ENCODE peak calls at places on chromosomes 1 and 21, in five cellular contexts. One of them, this sample, is unnamed.

GRCh38 chr1:167103236-167103894 is 9.5 kb downstream of the STYXL2 start:
- DNase-seq in K562: no peak
- DNase-seq in SK-N-SH: no peak
- DNase-seq in GM12878: no peak
- DNase-seq in H1: no peak
- DNase-seq in this sample: no peak

GRCh38 chr1:69737527-69738176 is 169.9 kb downstream of the LRRC7 start:
- DNase-seq in K562: peak
- DNase-seq in SK-N-SH: peak
- DNase-seq in GM12878: peak
- DNase-seq in H1: no peak
- DNase-seq in this sample: peak

GRCh38 chr1:203302894-203303293 is 2.4 kb upstream of the BTG2 start:
- DNase-seq in K562: no peak
- DNase-seq in SK-N-SH: no peak
- DNase-seq in GM12878: no peak
- DNase-seq in H1: no peak
- DNase-seq in this sample: no peak

GRCh38 chr21:43598416-43599120 is 60.7 kb downstream of the HSF2BP start:
- DNase-seq in K562: no peak
- DNase-seq in SK-N-SH: no peak
- DNase-seq in GM12878: no peak
- DNase-seq in H1: no peak
- DNase-seq in this sample: no peak

GRCh38 chr1:222413436-222413835 is 134.5 kb downstream of the HHIPL2 start:
- DNase-seq in K562: no peak
- DNase-seq in SK-N-SH: peak
- DNase-seq in GM12878: no peak
- DNase-seq in H1: no peak
- DNase-seq in this sample: no peak

GRCh38 chr1:171424494-171424893 is 60.8 kb upstream of the PRRC2C start:
- DNase-seq in K562: no peak
- DNase-seq in SK-N-SH: no peak
- DNase-seq in GM12878: no peak
- DNase-seq in H1: no peak
- DNase-seq in this sample: peak

GRCh38 chr1:85061711-85062424 is 13.6 kb upstream of the MCOLN3 start:
- DNase-seq in K562: peak
- DNase-seq in SK-N-SH: peak
- DNase-seq in GM12878: peak
- DNase-seq in H1: peak
- DNase-seq in this sample: no peak

GRCh38 chr1:30601316-30602085 is 121.9 kb downstream of the MATN1 start:
- DNase-seq in K562: no peak
- DNase-seq in SK-N-SH: no peak
- DNase-seq in GM12878: no peak
- DNase-seq in H1: no peak
- DNase-seq in this sample: no peak

GRCh38 chr21:46297311-46298082 is 11.4 kb downstream of the YBEY start:
- DNase-seq in K562: no peak
- DNase-seq in SK-N-SH: no peak
- DNase-seq in GM12878: no peak
- DNase-seq in H1: no peak
- DNase-seq in this sample: no peak

GRCh38 chr1:226547754-226548191 is 791 bp upstream of the STUM start:
- DNase-seq in K562: peak
- DNase-seq in SK-N-SH: peak
- DNase-seq in GM12878: peak
- DNase-seq in H1: peak
- DNase-seq in this sample: peak

GRCh38 chr1:181086926-181087325 is 1.6 kb upstream of the IER5 start:
- DNase-seq in K562: no peak
- DNase-seq in SK-N-SH: no peak
- DNase-seq in GM12878: no peak
- DNase-seq in H1: no peak
- DNase-seq in this sample: no peak

GRCh38 chr1:3192825-3193224 is 123.8 kb downstream of the PRDM16 start:
- DNase-seq in K562: no peak
- DNase-seq in SK-N-SH: no peak
- DNase-seq in GM12878: no peak
- DNase-seq in H1: no peak
- DNase-seq in this sample: no peak

GRCh38 chr1:39761557-39762260 is 9.4 kb downstream of the OXCT2 start:
- DNase-seq in K562: no peak
- DNase-seq in SK-N-SH: no peak
- DNase-seq in GM12878: no peak
- DNase-seq in H1: no peak
- DNase-seq in this sample: no peak

GRCh38 chr1:203286161-203286984 is 18.9 kb upstream of the BTG2 start:
- DNase-seq in K562: no peak
- DNase-seq in SK-N-SH: no peak
- DNase-seq in GM12878: no peak
- DNase-seq in H1: no peak
- DNase-seq in this sample: no peak

GRCh38 chr1:43639990-43640794 is 9.8 kb upstream of the KDM4A start:
- DNase-seq in K562: no peak
- DNase-seq in SK-N-SH: no peak
- DNase-seq in GM12878: no peak
- DNase-seq in H1: no peak
- DNase-seq in this sample: peak

GRCh38 chr1:168893359-168893791 is 164.4 kb upstream of the DPT start:
- DNase-seq in K562: no peak
- DNase-seq in SK-N-SH: no peak
- DNase-seq in GM12878: no peak
- DNase-seq in H1: no peak
- DNase-seq in this sample: no peak

GRCh38 chr1:9041116-9041779 is 15.0 kb upstream of the SLC2A7 start:
- DNase-seq in K562: no peak
- DNase-seq in SK-N-SH: no peak
- DNase-seq in GM12878: no peak
- DNase-seq in H1: no peak
- DNase-seq in this sample: no peak

GRCh38 chr1:187517508-187517907 is 688.8 kb downstream of the PLA2G4A start:
- DNase-seq in K562: no peak
- DNase-seq in SK-N-SH: no peak
- DNase-seq in GM12878: no peak
- DNase-seq in H1: no peak
- DNase-seq in this sample: no peak

GRCh38 chr1:27884182-27884954 is 12.0 kb downstream of the THEMIS2 start:
- DNase-seq in K562: no peak
- DNase-seq in SK-N-SH: no peak
- DNase-seq in GM12878: peak
- DNase-seq in H1: no peak
- DNase-seq in this sample: no peak

GRCh38 chr1:36401602-36402517 is 4.2 kb upstream of the LSM10 start:
- DNase-seq in K562: no peak
- DNase-seq in SK-N-SH: no peak
- DNase-seq in GM12878: no peak
- DNase-seq in H1: no peak
- DNase-seq in this sample: no peak

GRCh38 chr1:21384620-21385019 is 55.3 kb upstream of the NBPF3 start:
- DNase-seq in K562: no peak
- DNase-seq in SK-N-SH: no peak
- DNase-seq in GM12878: peak
- DNase-seq in H1: no peak
- DNase-seq in this sample: no peak

GRCh38 chr1:163596541-163597258 is 274.9 kb downstream of the NUF2 start:
- DNase-seq in K562: no peak
- DNase-seq in SK-N-SH: no peak
- DNase-seq in GM12878: no peak
- DNase-seq in H1: peak
- DNase-seq in this sample: no peak

GRCh38 chr1:8284167-8284566 is 33.7 kb upstream of the SLC45A1 start:
- DNase-seq in K562: no peak
- DNase-seq in SK-N-SH: no peak
- DNase-seq in GM12878: no peak
- DNase-seq in H1: no peak
- DNase-seq in this sample: no peak

DNA sequence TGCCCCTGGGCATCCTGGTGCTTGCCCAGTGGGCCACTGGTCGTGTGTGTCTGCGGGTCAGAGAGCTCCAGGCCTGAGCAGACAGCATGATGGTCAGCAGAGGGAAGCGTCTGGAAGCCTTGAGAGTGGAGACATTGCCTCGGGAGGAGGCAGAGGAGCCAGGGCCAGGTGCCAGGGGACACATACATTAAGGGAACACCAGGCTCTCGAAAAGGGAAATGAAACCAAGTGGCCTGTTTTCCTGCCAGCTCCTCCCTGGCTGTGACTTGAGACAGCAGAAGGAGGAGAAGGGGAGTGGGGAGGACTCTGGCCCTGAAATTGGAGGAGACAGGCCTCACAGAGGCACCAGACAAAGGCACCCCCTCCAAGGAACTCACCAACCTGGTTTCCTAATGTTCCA is 62.4 kb upstream of the LRP8 start:
- DNase-seq in K562: no peak
- DNase-seq in SK-N-SH: no peak
- DNase-seq in GM12878: no peak
- DNase-seq in H1: no peak
- DNase-seq in this sample: peak
- TF ChIP-seq JUND in K562: no peak
- TF ChIP-seq JUND in SK-N-SH: no peak
- TF ChIP-seq JUND in GM12878: no peak
- TF ChIP-seq JUND in H1: no peak
- TF ChIP-seq JUND in this sample: no peak

GRCh38 chr1:55049914-55050278 is 10.5 kb downstream of the PCSK9 start:
- DNase-seq in K562: no peak
- DNase-seq in SK-N-SH: peak
- DNase-seq in GM12878: no peak
- DNase-seq in H1: no peak
- DNase-seq in this sample: no peak
- TF ChIP-seq JUND in K562: no peak
- TF ChIP-seq JUND in SK-N-SH: no peak
- TF ChIP-seq JUND in GM12878: no peak
- TF ChIP-seq JUND in H1: no peak
- TF ChIP-seq JUND in this sample: no peak

GRCh38 chr1:118564961-118565360 is 379.9 kb upstream of the SPAG17 start:
- DNase-seq in K562: no peak
- DNase-seq in SK-N-SH: no peak
- DNase-seq in GM12878: no peak
- DNase-seq in H1: no peak
- DNase-seq in this sample: peak

GRCh38 chr1:118563969-118564951 is 379.2 kb upstream of the SPAG17 start:
- DNase-seq in K562: no peak
- DNase-seq in SK-N-SH: no peak
- DNase-seq in GM12878: peak
- DNase-seq in H1: no peak
- DNase-seq in this sample: no peak
- TF ChIP-seq JUND in K562: no peak
- TF ChIP-seq JUND in SK-N-SH: no peak
- TF ChIP-seq JUND in GM12878: no peak
- TF ChIP-seq JUND in H1: no peak
- TF ChIP-seq JUND in this sample: no peak

GRCh38 chr1:23619299-23620188 is 60.2 kb upstream of the ID3 start:
- DNase-seq in K562: peak
- DNase-seq in SK-N-SH: peak
- DNase-seq in GM12878: no peak
- DNase-seq in H1: no peak
- DNase-seq in this sample: peak
- TF ChIP-seq JUND in K562: no peak
- TF ChIP-seq JUND in SK-N-SH: no peak
- TF ChIP-seq JUND in GM12878: no peak
- TF ChIP-seq JUND in H1: no peak
- TF ChIP-seq JUND in this sample: no peak